ENCODE peak calls at places on chromosomes 4 and X, in five cellular contexts. I is astrocyte, E is adipocyte, P is K562, O is GM12878. C is an unnamed sample.

GRCh38 chr4:113263274-113263673 is 213.8 kb downstream of the ANK2 start:
- DNase-seq in E (no peak), P (no peak), I (no peak), O (no peak), C (no peak)

GRCh38 chrX:16114640-16115039 is 8.7 kb upstream of the GRPR start:
- DNase-seq in O (no peak), E (peak), I (peak), P (no peak), C (no peak)

GRCh38 chr4:6873792-6874461 is 35.7 kb upstream of the TBC1D14 start:
- DNase-seq in P (peak), E (peak), I (peak), O (no peak), C (peak)

GRCh38 chr4:74624351-74625151 is 169.8 kb downstream of the BTC start:
- DNase-seq in I (peak), P (no peak), O (no peak), E (peak), C (no peak)

GRCh38 chr4:6322761-6323566 is 53.3 kb downstream of the WFS1 start:
- DNase-seq in P (no peak), O (peak), I (no peak), E (no peak), C (no peak)

GRCh38 chr4:111678466-111678865 is 466.8 kb upstream of the FAM241A start:
- DNase-seq in I (peak), E (peak), P (no peak), O (no peak), C (no peak)

GRCh38 chr4:19623866-19624265 is 627.8 kb upstream of the SLIT2 start:
- DNase-seq in I (no peak), E (peak), P (no peak), O (no peak), C (no peak)

GRCh38 chrX:105820247-105820646 is 2.1 kb upstream of the NRK start:
- DNase-seq in I (no peak), O (no peak), P (no peak), E (no peak), C (peak)

GRCh38 chr4:108303488-108304177 is 134.9 kb upstream of the LEF1 start:
- DNase-seq in E (no peak), I (peak), O (no peak), P (no peak), C (no peak)

GRCh38 chr4:150229538-150229937 is 151.3 kb downstream of the DCLK2 start:
- DNase-seq in E (peak), I (peak), P (no peak), O (no peak), C (no peak)

GRCh38 chr4:24930136-24930535 is 17.3 kb upstream of the CCDC149 start:
- DNase-seq in E (peak), O (no peak), P (no peak), I (no peak), C (no peak)

GRCh38 chr4:170672571-170672970 is 582.8 kb upstream of the AADAT start:
- DNase-seq in P (no peak), E (peak), I (peak), O (no peak), C (no peak)

GRCh38 chr4:71540749-71541269 is 202.0 kb downstream of the SLC4A4 start:
- DNase-seq in O (no peak), P (no peak), E (no peak), I (no peak), C (no peak)

GRCh38 chr4:38562751-38563198 is 101.2 kb upstream of the KLF3 start:
- DNase-seq in I (peak), P (no peak), E (peak), O (no peak), C (no peak)

GRCh38 chr4:40940317-40940720 is 190.6 kb downstream of the NSUN7 start:
- DNase-seq in I (no peak), E (no peak), P (no peak), O (no peak), C (peak)

GRCh38 chr4:140755811-140756291 is 334 bp downstream of the TBC1D9 start:
- DNase-seq in E (peak), P (no peak), O (no peak), I (peak), C (peak)

GRCh38 chrX:21509912-21510311 is 135.7 kb downstream of the CNKSR2 start:
- DNase-seq in E (no peak), O (no peak), I (peak), P (no peak), C (no peak)

GRCh38 chrX:10028283-10029104 is 61.3 kb downstream of the CLDN34 start:
- DNase-seq in P (no peak), O (no peak), E (no peak), I (no peak), C (no peak)

GRCh38 chrX:10217218-10217617 is 60.4 kb downstream of the CLCN4 start:
- DNase-seq in P (no peak), O (no peak), I (no peak), E (no peak), C (no peak)

GRCh38 chr4:108029321-108029720 is 39.6 kb downstream of the HADH start:
- DNase-seq in O (no peak), P (no peak), E (no peak), I (no peak), C (no peak)

DNA sequence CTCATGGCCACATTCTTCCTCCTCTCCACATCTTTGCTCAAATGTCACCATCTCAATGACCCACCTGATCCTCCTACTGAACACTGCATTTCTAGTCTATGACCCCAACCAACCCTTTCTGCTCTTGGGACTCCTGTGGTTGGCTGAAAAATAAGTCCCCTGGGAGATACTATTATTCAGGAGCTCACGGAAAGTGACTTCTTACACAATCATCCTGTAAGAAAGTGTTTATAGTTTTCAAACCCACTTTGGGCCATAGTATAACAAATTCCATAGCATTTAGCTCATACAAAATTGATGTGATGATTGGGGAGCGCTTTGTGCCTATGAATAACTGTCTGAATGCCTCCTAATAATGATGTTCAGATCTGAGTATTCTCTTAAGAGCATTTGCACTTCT is 161.4 kb upstream of the HS3ST1 start:
- DNase-seq in P (no peak), I (no peak), O (no peak), E (no peak), C (no peak)
- H3K9ac ChIP-seq in P (no peak), I (no peak), O (no peak), E (no peak), C (no peak)

GRCh38 chrX:79365591-79365990 is 1.5 kb downstream of the ITM2A start:
- DNase-seq in E (no peak), I (no peak), P (no peak), O (no peak), C (no peak)

GRCh38 chrX:79369871-79370270 is 2.7 kb upstream of the ITM2A start:
- DNase-seq in I (no peak), E (no peak), P (no peak), O (no peak), C (no peak)

GRCh38 chrX:79366556-79366887 is 612 bp downstream of the ITM2A start:
- DNase-seq in E (no peak), P (no peak), I (no peak), O (no peak), C (no peak)

GRCh38 chrX:79367907-79368306 is 773 bp upstream of the ITM2A start:
- DNase-seq in P (no peak), O (no peak), I (no peak), E (no peak), C (no peak)

DNA sequence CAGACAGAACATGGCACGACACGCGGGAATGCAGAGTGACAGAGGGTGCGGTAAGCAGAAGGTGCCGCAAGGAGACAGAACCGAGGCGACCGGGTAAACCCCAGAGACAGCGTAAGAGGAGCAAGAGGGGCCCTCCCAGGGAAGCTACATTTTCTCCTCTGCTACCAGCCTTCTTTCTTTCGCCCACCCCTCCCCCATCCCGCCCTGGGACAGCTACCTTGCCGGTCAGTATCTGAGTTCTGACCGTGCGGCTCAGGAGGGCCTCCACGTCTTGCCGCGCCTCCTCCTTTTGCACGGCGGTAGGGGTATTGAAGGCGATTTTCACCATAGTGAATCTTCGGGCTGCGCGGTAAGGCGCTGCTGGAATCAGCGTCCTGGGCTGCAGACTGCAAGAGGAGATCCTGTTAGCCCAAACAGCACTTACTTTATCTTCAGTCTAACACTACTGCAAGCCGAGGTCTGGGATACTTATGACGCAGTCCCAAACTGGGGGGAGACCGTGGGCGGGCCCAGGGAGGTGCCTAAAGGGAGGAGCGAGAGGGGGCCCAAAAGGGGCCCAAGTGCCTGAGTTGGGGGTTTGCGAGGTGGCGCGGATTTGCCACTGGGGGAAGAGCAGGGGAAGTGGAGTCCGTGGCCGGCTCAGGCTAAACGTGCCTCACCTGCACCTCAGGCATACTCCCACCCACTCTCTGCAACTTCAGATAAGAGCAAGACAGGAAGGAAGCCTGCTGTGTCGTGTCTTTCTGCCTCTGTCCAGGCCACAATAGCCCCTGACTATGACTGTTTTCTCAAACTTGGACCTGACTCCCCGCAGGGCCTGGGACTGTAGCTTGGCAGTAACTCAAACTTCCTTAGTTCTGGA is at the start of gene ITM2A:
- DNase-seq in E (no peak), I (no peak), O (no peak), P (peak), C (peak)
- H3K9ac ChIP-seq in E (no peak), I (no peak), O (peak), P (peak), C (no peak)

GRCh38 chr4:10017037-10017893 is 4.0 kb downstream of the SLC2A9 start:
- DNase-seq in P (no peak), E (no peak), O (no peak), I (no peak), C (no peak)

GRCh38 chr4:10018818-10019438 is 2.4 kb downstream of the SLC2A9 start:
- DNase-seq in O (peak), I (peak), P (peak), E (peak), C (peak)

GRCh38 chr4:10020871-10021676 is at the start of gene SLC2A9:
- DNase-seq in E (no peak), P (no peak), I (no peak), O (no peak), C (no peak)

GRCh38 chr4:10020106-10020505 is 1.2 kb downstream of the SLC2A9 start:
- DNase-seq in P (no peak), E (no peak), I (no peak), O (no peak), C (no peak)

DNA sequence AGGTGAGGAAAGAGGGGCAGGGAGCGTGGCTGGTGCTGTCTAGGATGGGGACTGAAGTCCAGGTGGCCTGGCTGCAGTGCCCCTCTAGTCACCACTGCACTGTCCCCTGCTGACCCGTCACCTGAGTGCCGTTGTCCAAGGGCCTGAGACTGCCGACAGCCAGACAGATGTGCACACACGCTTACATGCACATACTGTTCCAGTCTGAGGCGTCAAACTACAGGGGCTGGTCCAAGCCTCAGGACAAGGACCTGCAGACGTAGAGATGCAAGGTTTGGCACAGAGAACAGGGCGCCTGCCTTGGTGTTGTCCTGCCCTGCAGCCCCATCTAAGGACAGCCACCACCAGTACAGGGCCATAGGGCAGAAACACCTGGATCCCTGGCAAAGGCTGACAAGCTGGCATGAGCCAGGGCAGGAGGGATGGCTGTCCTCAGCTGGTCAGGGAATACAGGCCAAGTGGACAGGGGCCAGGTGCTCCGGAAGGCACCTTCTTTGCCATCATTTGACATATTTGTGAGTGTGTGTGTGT is 1.7 kb downstream of the SLC2A9 start:
- DNase-seq in E (no peak), O (no peak), I (no peak), P (no peak), C (no peak)
- H3K9ac ChIP-seq in E (peak), O (peak), I (peak), P (peak), C (peak)

DNA sequence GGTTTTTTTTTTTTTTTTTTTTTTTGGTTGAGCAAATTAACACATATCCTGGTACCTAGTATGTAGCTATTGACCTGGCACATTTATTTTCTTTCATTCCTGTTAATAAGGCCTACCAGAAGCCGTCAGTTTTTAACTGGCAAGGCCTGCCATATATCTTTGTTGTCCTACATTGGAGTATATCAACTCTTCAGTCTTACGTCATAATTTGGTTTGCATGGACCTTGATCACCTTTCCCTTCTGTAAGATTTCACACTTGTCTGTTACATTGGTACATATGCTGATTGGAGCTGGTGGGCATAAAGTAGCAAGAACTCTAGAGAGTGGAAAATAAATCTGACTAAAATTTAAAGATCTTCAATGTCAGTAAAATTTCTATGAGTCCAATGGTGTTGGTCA is 1658.0 kb downstream of the C4orf33 start:
- DNase-seq in P (no peak), E (no peak), I (no peak), O (no peak), C (no peak)
- H3K9ac ChIP-seq in P (no peak), E (no peak), I (no peak), O (no peak), C (no peak)

GRCh38 chrX:23773601-23774175 is 9.3 kb upstream of the SAT1 start:
- DNase-seq in P (no peak), E (no peak), I (no peak), O (peak), C (no peak)
- H3K9ac ChIP-seq in P (peak), E (no peak), I (no peak), O (no peak), C (no peak)

GRCh38 chrX:28586291-28586690 is 955 bp upstream of the IL1RAPL1 start:
- DNase-seq in O (no peak), E (peak), I (peak), P (no peak), C (no peak)
- H3K9ac ChIP-seq in O (no peak), E (no peak), I (peak), P (no peak), C (no peak)

DNA sequence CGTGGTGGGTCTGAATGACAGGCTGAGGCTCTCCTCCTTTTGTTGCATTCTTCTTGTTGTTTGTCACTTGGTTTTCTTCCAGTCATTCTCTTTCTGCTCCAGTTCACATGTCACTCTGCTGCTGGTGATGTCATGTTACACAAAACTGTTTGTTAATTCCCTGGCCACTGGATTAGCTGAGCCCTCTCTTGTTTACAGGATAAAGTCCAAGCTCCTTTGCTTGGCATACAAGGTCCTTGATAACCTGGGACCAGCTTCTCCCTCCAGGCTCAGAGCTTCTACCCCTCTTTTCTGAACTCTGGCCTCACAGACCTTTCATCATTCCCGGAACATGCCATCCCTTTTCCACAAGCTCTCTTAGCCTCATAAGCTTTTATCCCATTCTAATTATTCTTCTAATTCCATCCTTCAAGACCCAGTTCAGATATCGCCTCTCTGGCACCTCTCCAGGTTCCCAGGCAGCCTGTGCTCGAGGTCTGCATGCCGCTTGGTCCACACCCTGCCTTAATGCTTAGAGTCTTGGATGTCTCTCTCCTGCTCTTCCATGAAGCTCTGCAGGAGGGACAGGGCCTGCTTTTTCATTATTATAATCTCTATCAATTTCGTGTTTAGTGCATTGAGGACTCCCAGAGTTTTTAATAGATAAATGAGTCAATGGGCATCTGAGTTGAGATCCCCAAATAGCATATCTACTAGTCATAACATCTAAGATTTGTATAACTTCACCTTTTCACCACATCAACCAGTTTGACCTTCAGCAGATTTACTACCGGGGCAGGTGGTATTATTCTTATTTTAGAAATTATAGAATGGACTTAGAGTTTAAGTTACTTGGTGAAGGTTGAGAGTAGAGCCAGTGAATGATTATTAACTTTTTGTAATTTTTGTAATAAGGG is 98.7 kb downstream of the TMEM131L start:
- DNase-seq in P (no peak), E (peak), I (peak), O (no peak), C (no peak)
- H3K9ac ChIP-seq in P (no peak), E (no peak), I (no peak), O (no peak), C (no peak)

DNA sequence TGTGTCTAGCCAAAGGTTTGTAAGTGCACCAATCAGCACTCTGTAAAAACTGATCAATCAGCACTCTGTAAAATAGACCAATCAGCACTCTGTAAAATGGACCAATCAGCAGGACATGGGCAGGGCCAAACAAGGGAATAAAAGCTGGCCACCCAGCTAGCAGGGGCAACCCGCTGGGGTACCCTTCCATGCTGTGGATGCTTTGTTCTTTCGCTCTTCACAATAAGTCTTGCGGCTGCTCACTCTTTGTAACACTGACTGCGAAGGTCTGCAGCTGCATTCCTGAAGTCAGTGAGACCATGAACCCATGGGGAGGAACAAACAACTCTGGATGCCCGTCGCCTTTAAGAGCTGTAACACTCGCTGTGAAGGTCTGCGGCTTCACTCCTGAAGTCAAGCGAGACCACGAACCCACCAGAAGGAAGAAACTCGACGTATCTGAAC is 14.3 kb downstream of the HNRNPDL start:
- DNase-seq in P (no peak), O (no peak), I (no peak), E (no peak), C (no peak)
- H3K9ac ChIP-seq in P (no peak), O (no peak), I (no peak), E (no peak), C (no peak)

C was measured in kidney.